ENCODE peak calls at places on chromosomes 16 and 17, in nine cellular contexts. D, A, P, H, I, J, Z, W and T are unnamed samples.
A peak's percentile ranks its signal among the peaks of the same experiment; 100 is the strongest.

GRCh38 chr17:36608794-36609497 is 7.6 kb downstream of the MRM1 start:
- DNase-seq in D (peak; percentile 87), A (no peak), P (peak; percentile 89), H (peak; percentile 73), I (no peak), J (peak; percentile 78), Z (peak; percentile 63), W (peak; percentile 48), T (no peak)

GRCh38 chr17:348692-349425 is 3.7 kb downstream of the RPH3AL start:
- DNase-seq in D (peak; percentile 14), A (no peak), P (no peak), H (no peak), I (no peak), J (no peak), Z (no peak), W (no peak), T (no peak)

GRCh38 chr16:73878616-73879015 is 418.0 kb upstream of the PSMD7 start:
- DNase-seq in D (peak; percentile 88), A (no peak), P (peak; percentile 75), H (peak; percentile 84), I (no peak), J (no peak), Z (peak; percentile 64), W (peak; percentile 57), T (peak; percentile 40)

GRCh38 chr17:36496018-36496789 is 9.7 kb downstream of the ZNHIT3 start:
- DNase-seq in D (peak; percentile 76), A (no peak), P (peak; percentile 30), H (no peak), I (no peak), J (no peak), Z (no peak), W (no peak), T (no peak)

GRCh38 chr17:21288581-21289017 is 4.1 kb downstream of the MAP2K3 start:
- DNase-seq in D (no peak), A (no peak), P (peak; percentile 30), H (no peak), I (no peak), J (no peak), Z (no peak), W (peak; percentile 54), T (no peak)

GRCh38 chr17:8828517-8828875 is 29.3 kb upstream of the MFSD6L start:
- DNase-seq in D (no peak), A (no peak), P (no peak), H (no peak), I (no peak), J (no peak), Z (no peak), W (peak; percentile 1), T (no peak)

GRCh38 chr16:29192329-29193247 is 207.7 kb downstream of the LAT start:
- DNase-seq in D (no peak), A (no peak), P (no peak), H (no peak), I (no peak), J (no peak), Z (no peak), W (no peak), T (no peak)

GRCh38 chr16:86117756-86118155 is 218.8 kb downstream of the IRF8 start:
- DNase-seq in D (no peak), A (no peak), P (peak; percentile 19), H (peak; percentile 27), I (no peak), J (peak; percentile 72), Z (no peak), W (no peak), T (no peak)

GRCh38 chr16:25877103-25877502 is 185.3 kb downstream of the HS3ST4 start:
- DNase-seq in D (no peak), A (no peak), P (no peak), H (no peak), I (no peak), J (no peak), Z (no peak), W (no peak), T (no peak)

GRCh38 chr16:49528035-49528434 is 154.4 kb downstream of the C16orf78 start:
- DNase-seq in D (peak; percentile 56), A (no peak), P (peak; percentile 17), H (peak; percentile 49), I (no peak), J (peak; percentile 84), Z (peak; percentile 18), W (no peak), T (no peak)

GRCh38 chr17:80125656-80126448 is 21.1 kb downstream of the EIF4A3 start:
- DNase-seq in D (peak; percentile 58), A (no peak), P (peak; percentile 73), H (peak; percentile 96), I (no peak), J (no peak), Z (no peak), W (no peak), T (peak; percentile 19)

GRCh38 chr16:85557976-85558589 is 55.0 kb upstream of the GSE1 start:
- DNase-seq in D (no peak), A (no peak), P (peak; percentile 52), H (no peak), I (no peak), J (no peak), Z (no peak), W (peak; percentile 48), T (no peak)

GRCh38 chr16:84308120-84308519 is 13.4 kb downstream of the WFDC1 start:
- DNase-seq in D (peak; percentile 36), A (no peak), P (peak; percentile 74), H (peak; percentile 26), I (no peak), J (peak; percentile 91), Z (peak; percentile 84), W (peak; percentile 37), T (no peak)

GRCh38 chr16:21053595-21053994 is 97.1 kb downstream of the DNAH3 start:
- DNase-seq in D (no peak), A (no peak), P (no peak), H (no peak), I (no peak), J (no peak), Z (no peak), W (no peak), T (no peak)

GRCh38 chr17:81039854-81040758 is 5.2 kb downstream of the BAIAP2 start:
- DNase-seq in D (peak; percentile 68), A (no peak), P (peak; percentile 83), H (peak; percentile 57), I (no peak), J (peak; percentile 57), Z (no peak), W (no peak), T (no peak)

GRCh38 chr17:37608369-37609169 is 649 bp downstream of the SYNRG start:
- DNase-seq in D (peak; percentile 54), A (no peak), P (peak; percentile 44), H (peak; percentile 40), I (peak; percentile 27), J (no peak), Z (peak; percentile 85), W (peak; percentile 47), T (no peak)

GRCh38 chr16:21150375-21151001 is at the start of gene DNAH3:
- DNase-seq in D (peak; percentile 35), A (no peak), P (peak; percentile 12), H (no peak), I (no peak), J (no peak), Z (no peak), W (no peak), T (no peak)

GRCh38 chr16:2825049-2825742 is 4.9 kb upstream of the ZG16B start:
- DNase-seq in D (no peak), A (no peak), P (no peak), H (no peak), I (no peak), J (no peak), Z (no peak), W (no peak), T (no peak)

GRCh38 chr17:19321481-19322128 is 40.9 kb downstream of the B9D1 start:
- DNase-seq in D (no peak), A (no peak), P (no peak), H (no peak), I (no peak), J (no peak), Z (peak; percentile 73), W (no peak), T (no peak)

DNA sequence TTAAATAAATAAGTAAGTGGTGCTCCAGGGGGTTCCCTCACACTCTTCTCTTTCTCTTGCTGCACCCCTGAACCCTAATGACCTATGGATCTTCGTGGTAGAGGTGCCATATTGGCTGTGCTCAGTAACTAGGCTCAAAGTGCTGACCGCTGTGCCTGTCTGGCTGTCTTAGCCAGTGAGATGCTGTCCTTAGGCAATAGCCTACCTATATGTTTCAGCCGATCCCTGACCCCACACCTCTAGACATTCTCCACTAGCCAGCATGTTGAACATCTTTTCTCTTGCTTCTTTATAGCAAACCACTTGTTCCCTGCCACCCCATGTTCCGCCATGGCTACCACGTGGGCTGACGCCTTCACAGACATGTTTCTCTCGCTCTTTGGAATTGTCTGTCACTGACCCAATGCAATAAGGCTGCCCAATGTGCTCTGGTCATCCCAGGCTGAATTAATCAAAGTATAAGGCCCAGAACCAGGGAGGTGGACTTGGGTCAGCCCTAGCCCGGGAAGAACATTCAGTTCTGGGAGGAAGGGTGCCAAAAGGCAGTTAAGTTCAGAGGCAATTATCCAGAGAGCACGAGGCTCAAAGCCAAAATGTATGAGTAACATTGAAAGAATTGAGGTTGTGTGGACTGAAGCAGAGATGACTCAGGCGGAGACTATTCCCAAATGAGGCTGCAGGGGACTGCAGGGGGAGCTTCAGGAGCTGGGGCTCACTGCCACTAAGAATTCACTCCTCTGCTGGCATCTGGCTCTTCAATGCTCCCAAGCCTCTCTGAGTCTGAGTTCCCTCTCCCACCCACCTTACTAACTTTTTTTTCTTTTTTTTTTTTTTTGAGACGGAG is 28.7 kb upstream of the TNRC6A start:
- DNase-seq in D (peak; percentile 98), A (peak; percentile 2), P (peak; percentile 99), H (peak; percentile 99), I (peak; percentile 58), J (no peak), Z (no peak), W (peak; percentile 22), T (peak; percentile 94)
- H3K4me3 ChIP-seq in D (no peak overlapping the region), A (no peak overlapping the region), P (no peak overlapping the region), H (no peak overlapping the region), I (no peak overlapping the region), J (no peak overlapping the region), Z (no peak overlapping the region), W (no peak overlapping the region), T (no peak overlapping the region)

DNA sequence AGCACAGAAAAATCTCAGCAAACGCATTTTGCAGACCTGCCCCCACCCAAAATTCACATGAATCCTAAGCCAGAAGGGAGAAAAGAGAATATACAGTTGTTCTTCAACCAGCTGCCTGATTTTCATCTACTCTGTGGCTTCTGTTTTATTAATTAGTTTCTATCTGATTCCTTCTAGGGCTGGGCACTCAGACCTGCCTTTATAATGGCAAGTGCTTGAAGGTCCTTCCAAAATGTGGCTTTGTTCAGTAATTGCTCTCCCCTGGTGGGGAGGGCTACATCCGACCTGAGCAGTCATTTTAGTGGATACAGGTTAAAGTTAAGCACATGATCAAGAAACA is 5.8 kb downstream of the SDR42E1 start:
- DNase-seq in D (no peak), A (no peak), P (no peak), H (no peak), I (no peak), J (no peak), Z (no peak), W (no peak), T (no peak)
- TF ChIP-seq CTCF in D (no peak), A (no peak), P (no peak), H (no peak), I (no peak), J (no peak), Z (no peak), W (no peak), T (no peak)

GRCh38 chr16:8864480-8864879 is 4.3 kb downstream of the CARHSP1 start:
- DNase-seq in D (no peak), A (no peak), P (no peak), H (no peak), I (no peak), J (no peak), Z (no peak), W (no peak), T (no peak)
- H3K4me3 ChIP-seq in D (no peak overlapping the region), A (no peak overlapping the region), P (no peak overlapping the region), H (no peak overlapping the region), I (peak overlapping the region; percentile 2), J (no peak overlapping the region), Z (no peak overlapping the region), W (no peak overlapping the region), T (no peak overlapping the region)

GRCh38 chr17:28684963-28685362 is 23.0 kb downstream of the SUPT6H start:
- DNase-seq in D (peak; percentile 43), A (no peak), P (peak; percentile 57), H (peak; percentile 28), I (no peak), J (peak; percentile 81), Z (no peak), W (no peak), T (no peak)
- TF ChIP-seq CTCF in D (peak; percentile 7), A (no peak), P (no peak), H (no peak), I (no peak), J (peak; percentile 47), Z (no peak), W (no peak), T (no peak)